ENCODE peak calls at places on chromosomes 6 and 20, in four cellular contexts. I, U, E and V are unnamed samples.

GRCh38 chr20:709421-709820 is 33.8 kb upstream of the SCRT2 start:
- DNase-seq in E (no peak), U (no peak), I (peak; percentile 24), V (no peak)

GRCh38 chr20:17747431-17747846 is 47.7 kb downstream of the BANF2 start:
- DNase-seq in E (no peak), U (peak; percentile 90), I (peak; percentile 94), V (no peak)

GRCh38 chr6:155079985-155080452 is 84.9 kb downstream of the TIAM2 start:
- DNase-seq in U (no peak), E (no peak), I (no peak), V (no peak)

GRCh38 chr20:14193885-14194284 is 143.5 kb downstream of the FLRT3 start:
- DNase-seq in U (no peak), I (no peak), E (no peak), V (no peak)

GRCh38 chr6:130997061-130997753 is 65.8 kb downstream of the EPB41L2 start:
- DNase-seq in I (peak; percentile 44), U (peak; percentile 56), E (no peak), V (peak; percentile 1)

GRCh38 chr6:125910518-125910917 is 46.1 kb upstream of the HINT3 start:
- DNase-seq in U (no peak), E (no peak), I (peak; percentile 67), V (no peak)

GRCh38 chr6:33061987-33062386 is 11.5 kb downstream of the HLA-DPA1 start:
- DNase-seq in E (no peak), U (no peak), I (peak; percentile 42), V (no peak)

GRCh38 chr6:42078391-42078790 is 28.1 kb downstream of the TAF8 start:
- DNase-seq in E (no peak), U (no peak), I (no peak), V (no peak)

GRCh38 chr6:44245391-44245911 is 1.4 kb upstream of the HSP90AB1 start:
- DNase-seq in I (no peak), U (no peak), E (no peak), V (no peak)

GRCh38 chr6:140572129-140572528 is 1197.7 kb upstream of the CITED2 start:
- DNase-seq in U (peak; percentile 47), E (no peak), I (peak; percentile 99), V (no peak)

GRCh38 chr20:48657426-48658197 is 170.2 kb downstream of the PREX1 start:
- DNase-seq in E (peak; percentile 58), U (peak; percentile 94), I (peak; percentile 80), V (peak; percentile 78)

GRCh38 chr6:15961630-15962448 is 167.0 kb upstream of the MYLIP start:
- DNase-seq in E (no peak), I (no peak), U (peak; percentile 17), V (no peak)

GRCh38 chr6:28587746-28588075 is 62.0 kb downstream of the GPX5 start:
- DNase-seq in E (no peak), I (peak; percentile 37), U (no peak), V (no peak)

GRCh38 chr6:160030103-160030502 is 61.2 kb downstream of the IGF2R start:
- DNase-seq in I (peak; percentile 93), E (no peak), U (peak; percentile 92), V (peak; percentile 71)

GRCh38 chr6:149357726-149358538 is 40.4 kb downstream of the TAB2 start:
- DNase-seq in U (no peak), E (no peak), I (no peak), V (no peak)

GRCh38 chr20:51412991-51413471 is 129.5 kb downstream of the NFATC2 start:
- DNase-seq in I (peak; percentile 30), U (peak; percentile 60), E (no peak), V (no peak)

GRCh38 chr20:35992713-35993335 is 24.4 kb downstream of the CNBD2 start:
- DNase-seq in I (peak; percentile 76), U (peak; percentile 89), E (peak; percentile 29), V (no peak)

GRCh38 chr6:99746261-99746895 is 139.7 kb downstream of the PRDM13 start:
- DNase-seq in U (peak; percentile 77), I (peak; percentile 54), E (peak; percentile 28), V (peak; percentile 35)

GRCh38 chr6:108914235-108915022 is 66.2 kb downstream of the ARMC2 start:
- DNase-seq in E (no peak), U (no peak), I (peak; percentile 20), V (peak; percentile 15)

GRCh38 chr20:4099905-4100675 is 84.7 kb upstream of the RNF24 start:
- DNase-seq in E (no peak), I (peak; percentile 54), U (no peak), V (no peak)

GRCh38 chr6:135187372-135187771 is 6.3 kb downstream of the MYB start:
- DNase-seq in U (no peak), E (no peak), I (no peak), V (no peak)

GRCh38 chr20:57316795-57317201 is 12.8 kb upstream of the SPO11 start:
- DNase-seq in E (no peak), U (no peak), I (no peak), V (no peak)

GRCh38 chr6:109296971-109297372 is 85.3 kb downstream of the CD164 start:
- DNase-seq in U (no peak), I (peak; percentile 27), E (no peak), V (no peak)

GRCh38 chr20:17995967-17996819 is 27.4 kb downstream of the MGME1 start:
- DNase-seq in E (peak; percentile 39), U (peak; percentile 81), I (peak; percentile 71), V (peak; percentile 20)

GRCh38 chr20:63290677-63291472 is 2.1 kb upstream of the COL20A1 start:
- DNase-seq in E (peak; percentile 34), I (peak; percentile 36), U (peak; percentile 92), V (peak; percentile 27)

GRCh38 chr6:38391206-38391908 is 248.4 kb downstream of the BTBD9 start:
- DNase-seq in E (no peak), U (peak; percentile 13), I (peak; percentile 76), V (no peak)

GRCh38 chr6:88483424-88483823 is 317.3 kb upstream of the CNR1 start:
- DNase-seq in I (no peak), U (no peak), E (no peak), V (no peak)

GRCh38 chr6:11598687-11599086 is 61.1 kb downstream of the TMEM170B start:
- DNase-seq in E (no peak), U (no peak), I (no peak), V (no peak)

GRCh38 chr6:118980063-118980462 is 45.1 kb upstream of the MCM9 start:
- DNase-seq in I (no peak), E (no peak), U (peak; percentile 6), V (no peak)

GRCh38 chr6:6007311-6008113 is 787 bp upstream of the NRN1 start:
- DNase-seq in U (peak; percentile 77), I (peak; percentile 81), E (no peak), V (no peak)

GRCh38 chr20:50415031-50415515 is 95.1 kb upstream of the PTPN1 start:
- DNase-seq in U (no peak), E (no peak), I (no peak), V (no peak)

GRCh38 chr6:142378138-142378875 is 76.5 kb downstream of the ADGRG6 start:
- DNase-seq in I (peak; percentile 97), E (no peak), U (peak; percentile 50), V (no peak)

GRCh38 chr20:53162251-53162835 is 190.2 kb downstream of the TSHZ2 start:
- DNase-seq in I (peak; percentile 96), U (peak; percentile 80), E (no peak), V (peak; percentile 57)

GRCh38 chr6:163250122-163250521 is 164.4 kb upstream of the QKI start:
- DNase-seq in U (no peak), E (no peak), I (no peak), V (no peak)

GRCh38 chr6:160115421-160115820 is 6.2 kb upstream of the SLC22A1 start:
- DNase-seq in U (no peak), I (no peak), E (no peak), V (no peak)

GRCh38 chr6:8860671-8861070 is 425.3 kb upstream of the SLC35B3 start:
- DNase-seq in E (no peak), U (no peak), I (peak; percentile 49), V (no peak)

GRCh38 chr6:18509871-18510643 is 122.9 kb downstream of the RNF144B start:
- DNase-seq in E (no peak), I (peak; percentile 51), U (peak; percentile 16), V (no peak)